ENCODE peak calls at places on chromosomes 12 and 14, in nine cellular contexts. M is breast epithelium, J is gastrocnemius medialis, S is psoas muscle, P is right atrium auricular region, A is astrocyte, K is endothelial cell of umbilical vein, B is esophagus squamous epithelium, F is spleen. R is an unnamed sample.

GRCh38 chr14:30573203-30573814 is 14.4 kb downstream of the G2E3 start:
- DNase-seq in M (no peak), J (no peak), S (no peak), P (no peak), A (peak), K (peak), B (no peak), F (no peak), R (no peak)

GRCh38 chr14:21054768-21055145 is 2.9 kb upstream of the RNASE8 start:
- DNase-seq in M (no peak), J (no peak), S (no peak), P (no peak), A (no peak), K (no peak), B (no peak), F (no peak), R (no peak)

GRCh38 chr14:87252103-87252502 is 740.9 kb downstream of the GALC start:
- DNase-seq in M (no peak), J (no peak), S (no peak), P (no peak), A (no peak), K (no peak), B (no peak), F (no peak), R (no peak)

GRCh38 chr12:116922194-116922897 is 11.6 kb downstream of the FBXW8 start:
- DNase-seq in M (no peak), J (no peak), S (no peak), P (no peak), A (no peak), K (no peak), B (no peak), F (no peak), R (no peak)

GRCh38 chr12:120453977-120454376 is 7.7 kb downstream of the GATC start:
- DNase-seq in M (no peak), J (no peak), S (no peak), P (no peak), A (no peak), K (peak), B (no peak), F (no peak), R (no peak)

GRCh38 chr12:58557156-58557555 is 363.1 kb downstream of the LRIG3 start:
- DNase-seq in M (no peak), J (no peak), S (no peak), P (no peak), A (peak), K (peak), B (no peak), F (no peak), R (no peak)

GRCh38 chr12:61758661-61759060 is 501.5 kb upstream of the USP15 start:
- DNase-seq in M (no peak), J (no peak), S (no peak), P (no peak), A (no peak), K (no peak), B (no peak), F (no peak), R (no peak)

GRCh38 chr12:91901675-91902074 is 244.0 kb downstream of the BTG1 start:
- DNase-seq in M (no peak), J (no peak), S (no peak), P (no peak), A (no peak), K (no peak), B (no peak), F (no peak), R (no peak)

GRCh38 chr12:111248221-111248620 is 120.7 kb downstream of the PHETA1 start:
- DNase-seq in M (no peak), J (no peak), S (no peak), P (no peak), A (no peak), K (no peak), B (no peak), F (no peak), R (peak)

GRCh38 chr12:2179953-2180736 is 127.4 kb downstream of the CACNA1C start:
- DNase-seq in M (peak), J (peak), S (peak), P (peak), A (peak), K (no peak), B (no peak), F (no peak), R (peak)

GRCh38 chr12:80412343-80412953 is 31.6 kb upstream of the PTPRQ start:
- DNase-seq in M (no peak), J (no peak), S (no peak), P (no peak), A (peak), K (peak), B (no peak), F (no peak), R (no peak)

GRCh38 chr14:103131580-103131979 is 8.3 kb downstream of the TNFAIP2 start:
- DNase-seq in M (no peak), J (no peak), S (no peak), P (no peak), A (no peak), K (no peak), B (no peak), F (no peak), R (no peak)

GRCh38 chr12:20289512-20289911 is 78.8 kb upstream of the PDE3A start:
- DNase-seq in M (no peak), J (no peak), S (no peak), P (no peak), A (no peak), K (no peak), B (no peak), F (no peak), R (no peak)

GRCh38 chr14:80208426-80208950 is 2.8 kb downstream of the DIO2 start:
- DNase-seq in M (no peak), J (no peak), S (no peak), P (no peak), A (peak), K (no peak), B (no peak), F (no peak), R (no peak)

GRCh38 chr14:99522457-99522891 is 41.3 kb downstream of the CCNK start:
- DNase-seq in M (no peak), J (no peak), S (peak), P (no peak), A (peak), K (peak), B (no peak), F (peak), R (peak)

GRCh38 chr14:72679591-72680151 is 214.2 kb downstream of the DPF3 start:
- DNase-seq in M (no peak), J (no peak), S (no peak), P (no peak), A (no peak), K (peak), B (no peak), F (no peak), R (no peak)

GRCh38 chr14:51095854-51096823 is 1.2 kb upstream of the TRIM9 start:
- DNase-seq in M (no peak), J (peak), S (peak), P (no peak), A (peak), K (no peak), B (no peak), F (no peak), R (no peak)

GRCh38 chr12:80226576-80226975 is 127.2 kb downstream of the OTOGL start:
- DNase-seq in M (no peak), J (no peak), S (no peak), P (no peak), A (peak), K (peak), B (no peak), F (no peak), R (no peak)

GRCh38 chr14:69298131-69299071 is 38.4 kb downstream of the GALNT16 start:
- DNase-seq in M (no peak), J (no peak), S (no peak), P (no peak), A (no peak), K (no peak), B (no peak), F (peak), R (no peak)

GRCh38 chr14:103880334-103880985 is 33.1 kb upstream of the PPP1R13B start:
- DNase-seq in M (peak), J (peak), S (peak), P (peak), A (peak), K (peak), B (no peak), F (peak), R (peak)

GRCh38 chr12:85188609-85189008 is 91.4 kb upstream of the ALX1 start:
- DNase-seq in M (no peak), J (no peak), S (no peak), P (no peak), A (no peak), K (peak), B (no peak), F (no peak), R (no peak)

GRCh38 chr12:2622460-2622859 is 172.3 kb upstream of the FKBP4 start:
- DNase-seq in M (no peak), J (no peak), S (no peak), P (no peak), A (no peak), K (no peak), B (no peak), F (no peak), R (no peak)

GRCh38 chr14:73008501-73008900 is 18.4 kb downstream of the ZFYVE1 start:
- DNase-seq in M (no peak), J (peak), S (no peak), P (no peak), A (peak), K (no peak), B (no peak), F (no peak), R (no peak)

GRCh38 chr12:64028541-64028940 is 184.0 kb downstream of the SRGAP1 start:
- DNase-seq in M (no peak), J (no peak), S (no peak), P (no peak), A (no peak), K (no peak), B (no peak), F (no peak), R (no peak)

GRCh38 chr12:92717202-92717601 is 14.4 kb downstream of the PLEKHG7 start:
- DNase-seq in M (no peak), J (no peak), S (no peak), P (no peak), A (peak), K (peak), B (no peak), F (no peak), R (no peak)

GRCh38 chr14:60665178-60665555 is 15.9 kb upstream of the SIX1 start:
- DNase-seq in M (no peak), J (no peak), S (no peak), P (no peak), A (no peak), K (no peak), B (no peak), F (no peak), R (no peak)

GRCh38 chr14:80959448-80960006 is 4.1 kb downstream of the TSHR start:
- DNase-seq in M (no peak), J (no peak), S (no peak), P (no peak), A (no peak), K (no peak), B (peak), F (no peak), R (no peak)

GRCh38 chr14:101034986-101035385 is 131.5 kb upstream of the RTL1 start:
- DNase-seq in M (no peak), J (peak), S (no peak), P (no peak), A (no peak), K (no peak), B (no peak), F (peak), R (no peak)

GRCh38 chr12:93042283-93042682 is 113.2 kb upstream of the EEA1 start:
- DNase-seq in M (no peak), J (no peak), S (no peak), P (no peak), A (no peak), K (no peak), B (no peak), F (no peak), R (no peak)

GRCh38 chr12:104671407-104672095 is 214.8 kb downstream of the CHST11 start:
- DNase-seq in M (peak), J (peak), S (peak), P (peak), A (peak), K (peak), B (peak), F (peak), R (peak)

GRCh38 chr14:64303471-64303917 is 9.3 kb upstream of the ESR2 start:
- DNase-seq in M (no peak), J (no peak), S (no peak), P (no peak), A (peak), K (peak), B (no peak), F (no peak), R (no peak)

DNA sequence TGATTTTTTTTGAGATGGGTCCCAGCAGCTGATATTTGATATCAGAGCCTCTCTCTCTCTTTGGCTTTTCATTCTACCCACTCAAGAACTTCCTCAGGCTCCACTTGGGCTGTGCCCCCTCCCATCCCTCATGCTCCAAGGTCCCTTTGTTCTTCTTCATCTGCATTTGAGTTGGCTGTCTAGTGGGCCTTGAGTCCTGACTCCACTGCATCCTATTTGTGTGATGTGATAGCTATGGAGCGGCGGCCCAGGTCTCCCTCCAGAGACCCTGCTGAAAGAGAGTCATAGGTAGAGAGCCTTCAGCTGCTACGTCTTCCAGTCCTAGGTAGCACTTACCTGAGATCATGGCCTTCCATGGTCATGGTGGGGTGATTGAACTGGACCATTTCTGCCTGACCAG is 123.1 kb upstream of the VRK1 start:
- DNase-seq in M (no peak), J (no peak), S (no peak), P (no peak), A (no peak), K (no peak), B (no peak), F (no peak), R (no peak)
- TF ChIP-seq CTCF in M (no peak), J (no peak), S (no peak), P (no peak), A (no peak), K (no peak), B (no peak), F (no peak), R (no peak)

GRCh38 chr12:54751493-54751892 is 102.8 kb upstream of the MUCL1 start:
- DNase-seq in M (no peak), J (no peak), S (no peak), P (no peak), A (no peak), K (no peak), B (no peak), F (no peak), R (no peak)
- H3K4me3 ChIP-seq in M (no peak), J (no peak), S (no peak), P (no peak), A (no peak), K (no peak), B (no peak), F (no peak), R (no peak)

GRCh38 chr14:96274122-96274910 is 18.3 kb downstream of the BDKRB1 start:
- DNase-seq in M (no peak), J (no peak), S (no peak), P (no peak), A (peak), K (no peak), B (no peak), F (no peak), R (no peak)
- H3K27ac ChIP-seq in M (peak), J (no peak), S (no peak), P (no peak), A (no peak), K (no peak), B (no peak), F (no peak), R (no peak)

GRCh38 chr12:119444462-119445044 is 110.0 kb downstream of the CCDC60 start:
- DNase-seq in M (no peak), J (peak), S (peak), P (no peak), A (peak), K (peak), B (no peak), F (no peak), R (peak)
- TF ChIP-seq CTCF in M (no peak), J (peak), S (peak), P (peak), A (peak), K (peak), B (peak), F (peak), R (peak)

DNA sequence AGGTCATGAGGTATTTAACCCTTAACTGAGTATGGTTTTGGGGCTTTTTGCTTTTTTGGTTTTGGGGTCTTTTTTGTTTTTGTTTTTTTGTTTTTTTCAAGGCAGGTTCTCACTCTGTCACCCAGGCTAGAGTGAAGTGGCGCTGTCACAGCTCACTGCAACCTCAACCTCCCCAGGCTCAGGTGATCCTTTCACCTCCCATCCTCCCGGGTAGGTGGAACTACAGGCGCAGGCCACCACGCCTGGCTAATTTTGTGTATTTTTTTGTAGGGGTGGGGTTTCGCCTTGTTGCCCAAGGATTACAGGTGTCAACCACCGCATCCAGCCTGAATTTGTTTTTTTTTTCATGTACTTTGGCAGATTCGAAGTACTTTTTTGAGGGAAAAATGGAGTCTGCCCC is 19.9 kb downstream of the RAP1B start:
- DNase-seq in M (no peak), J (no peak), S (no peak), P (no peak), A (no peak), K (no peak), B (no peak), F (no peak), R (no peak)
- H3K4me3 ChIP-seq in M (no peak), J (no peak), S (no peak), P (no peak), A (no peak), K (no peak), B (no peak), F (no peak), R (no peak)